ENCODE peak calls at places on chromosomes 5 and 9, in seven cellular contexts. B, J, S, R, Z, M and O are unnamed samples.

GRCh38 chr5:176846335-176847140 is 36.2 kb downstream of the UNC5A start:
- DNase-seq in B (no peak), J (no peak), S (peak; percentile 45), R (no peak), Z (no peak), M (peak; percentile 36), O (no peak)

GRCh38 chr9:101119206-101119819 is 90.8 kb downstream of the PLPPR1 start:
- DNase-seq in B (no peak), J (peak; percentile 28), S (peak; percentile 57), R (no peak), Z (peak; percentile 92), M (peak; percentile 42), O (peak; percentile 33)

GRCh38 chr5:44875661-44876250 is 67.0 kb downstream of the MRPS30 start:
- DNase-seq in B (peak; percentile 52), J (peak; percentile 98), S (peak; percentile 51), R (peak; percentile 55), Z (no peak), M (no peak), O (peak; percentile 78)

GRCh38 chr9:96175001-96175400 is 127.0 kb downstream of the HSD17B3 start:
- DNase-seq in B (no peak), J (no peak), S (peak; percentile 24), R (no peak), Z (no peak), M (no peak), O (no peak)

GRCh38 chr5:169429044-169429443 is 128.1 kb upstream of the SLIT3 start:
- DNase-seq in B (no peak), J (no peak), S (no peak), R (no peak), Z (no peak), M (no peak), O (no peak)

GRCh38 chr9:133979921-133980863 is 11.9 kb downstream of the VAV2 start:
- DNase-seq in B (no peak), J (no peak), S (no peak), R (no peak), Z (no peak), M (no peak), O (no peak)

GRCh38 chr5:17412760-17413671 is 85.0 kb upstream of the TAF11L2 start:
- DNase-seq in B (no peak), J (no peak), S (no peak), R (no peak), Z (no peak), M (peak; percentile 30), O (no peak)

GRCh38 chr5:89301572-89302025 is 418.6 kb upstream of the MEF2C start:
- DNase-seq in B (no peak), J (no peak), S (no peak), R (peak; percentile 88), Z (no peak), M (no peak), O (no peak)

GRCh38 chr9:33445389-33445881 is 2.0 kb downstream of the AQP3 start:
- DNase-seq in B (no peak), J (no peak), S (no peak), R (no peak), Z (no peak), M (no peak), O (no peak)

GRCh38 chr9:133269537-133270357 is 5.3 kb downstream of the ABO start:
- DNase-seq in B (no peak), J (no peak), S (no peak), R (no peak), Z (no peak), M (peak; percentile 73), O (no peak)

GRCh38 chr9:98521141-98521540 is 187.6 kb downstream of the GABBR2 start:
- DNase-seq in B (peak; percentile 92), J (no peak), S (no peak), R (no peak), Z (no peak), M (no peak), O (no peak)

GRCh38 chr5:178271726-178272479 is 39.3 kb upstream of the PHYKPL start:
- DNase-seq in B (no peak), J (no peak), S (no peak), R (no peak), Z (no peak), M (no peak), O (no peak)

GRCh38 chr5:7394889-7395431 is 978 bp upstream of the ADCY2 start:
- DNase-seq in B (no peak), J (no peak), S (no peak), R (no peak), Z (peak; percentile 82), M (no peak), O (no peak)

GRCh38 chr9:129619787-129620668 is 873 bp downstream of the C9orf50 start:
- DNase-seq in B (peak; percentile 34), J (no peak), S (no peak), R (no peak), Z (peak; percentile 69), M (peak; percentile 74), O (peak; percentile 49)

GRCh38 chr9:104300125-104300524 is 203.9 kb upstream of the OR13F1 start:
- DNase-seq in B (no peak), J (no peak), S (no peak), R (no peak), Z (no peak), M (no peak), O (no peak)

GRCh38 chr5:16819522-16820167 is 116.4 kb downstream of the MYO10 start:
- DNase-seq in B (peak; percentile 86), J (no peak), S (no peak), R (no peak), Z (no peak), M (no peak), O (no peak)

GRCh38 chr5:161305601-161306000 is 240.9 kb downstream of the GABRB2 start:
- DNase-seq in B (no peak), J (no peak), S (no peak), R (no peak), Z (no peak), M (no peak), O (no peak)

GRCh38 chr5:23525751-23526150 is 18.3 kb downstream of the PRDM9 start:
- DNase-seq in B (no peak), J (no peak), S (no peak), R (no peak), Z (no peak), M (no peak), O (no peak)

GRCh38 chr9:33164138-33164809 is 2.9 kb downstream of the B4GALT1 start:
- DNase-seq in B (no peak), J (no peak), S (no peak), R (no peak), Z (no peak), M (no peak), O (no peak)

GRCh38 chr5:53023969-53024368 is 34.8 kb downstream of the ITGA2 start:
- DNase-seq in B (peak; percentile 95), J (no peak), S (no peak), R (no peak), Z (no peak), M (no peak), O (no peak)

GRCh38 chr9:23571414-23572104 is 254.5 kb downstream of the ELAVL2 start:
- DNase-seq in B (no peak), J (no peak), S (no peak), R (no peak), Z (no peak), M (no peak), O (no peak)
- TF ChIP-seq CEBPB in B (no peak), J (no peak), S (no peak), R (no peak), Z (no peak), M (no peak), O (no peak)

DNA sequence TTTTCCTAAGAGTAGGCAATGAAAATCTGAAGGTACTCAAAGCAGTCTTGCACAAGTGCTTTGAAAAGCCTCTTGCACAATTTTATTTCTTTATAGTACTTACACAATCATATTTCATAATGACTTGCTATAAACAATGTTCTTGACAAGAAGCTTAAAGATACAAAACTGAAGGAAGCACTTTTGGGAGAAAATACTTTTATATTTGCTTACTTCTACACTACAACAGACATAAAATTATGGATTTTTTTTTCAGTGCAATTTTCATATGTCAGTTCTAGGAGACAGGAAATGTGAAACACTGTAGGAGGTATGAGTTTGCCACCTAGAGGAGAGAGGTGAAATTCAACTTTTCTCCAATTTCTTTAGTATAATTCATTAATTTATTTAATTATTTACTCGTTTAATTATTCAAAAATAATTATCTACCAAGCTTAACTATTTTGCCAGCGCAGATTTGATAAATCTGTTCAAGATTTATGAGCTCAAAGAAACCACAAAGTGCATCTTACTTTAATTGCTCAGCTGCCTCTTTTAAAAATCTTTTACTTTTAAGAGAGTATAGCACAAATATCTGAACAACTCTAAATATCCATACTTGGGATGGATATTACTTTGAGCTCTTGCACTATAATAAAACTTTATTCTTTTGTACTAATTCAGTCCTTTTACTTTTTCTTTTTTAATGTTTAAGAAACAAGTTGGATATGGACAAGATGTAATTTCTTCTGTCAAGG is 29.0 kb upstream of the CDKN2B start:
- DNase-seq in B (peak; percentile 47), J (peak; percentile 33), S (no peak), R (no peak), Z (no peak), M (no peak), O (no peak)
- TF ChIP-seq CEBPB in B (peak; percentile 87), J (no peak), S (peak; percentile 36), R (no peak), Z (no peak), M (no peak), O (no peak)

GRCh38 chr5:66443462-66444130 is 152.6 kb upstream of the MAST4 start:
- DNase-seq in B (no peak), J (no peak), S (no peak), R (no peak), Z (no peak), M (no peak), O (no peak)

GRCh38 chr5:66442951-66443445 is 153.2 kb upstream of the MAST4 start:
- DNase-seq in B (no peak), J (no peak), S (no peak), R (no peak), Z (no peak), M (no peak), O (no peak)

GRCh38 chr5:66436721-66437120 is 159.5 kb upstream of the MAST4 start:
- DNase-seq in B (no peak), J (peak; percentile 16), S (peak; percentile 6), R (no peak), Z (no peak), M (peak; percentile 18), O (no peak)

DNA sequence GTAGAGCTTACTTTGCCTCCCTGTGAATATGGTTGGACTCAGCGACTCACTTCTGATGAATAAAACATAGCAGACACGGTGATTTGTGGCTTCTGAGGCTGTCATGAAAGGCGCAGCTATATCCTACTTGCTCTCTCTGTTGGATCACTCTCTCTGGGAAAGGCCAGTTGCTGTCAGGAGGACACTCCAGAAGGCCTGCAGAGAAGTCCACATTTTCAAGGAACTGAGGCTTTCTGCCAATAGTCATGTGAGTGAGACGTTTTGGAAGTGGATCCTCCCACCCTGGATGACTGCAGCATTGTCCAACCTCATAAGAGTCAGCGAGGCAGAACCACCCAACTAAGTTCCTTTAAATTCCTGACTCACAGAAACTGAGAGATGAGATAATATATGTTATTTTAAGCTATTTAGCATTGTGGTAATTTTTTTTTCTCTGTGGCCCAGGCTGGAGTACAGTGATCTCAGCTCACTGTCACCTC is 156.0 kb upstream of the MAST4 start:
- DNase-seq in B (peak; percentile 4), J (no peak), S (no peak), R (no peak), Z (no peak), M (no peak), O (no peak)
- TF ChIP-seq CEBPB in B (no peak), J (no peak), S (no peak), R (peak; percentile 44), Z (no peak), M (no peak), O (no peak)

DNA sequence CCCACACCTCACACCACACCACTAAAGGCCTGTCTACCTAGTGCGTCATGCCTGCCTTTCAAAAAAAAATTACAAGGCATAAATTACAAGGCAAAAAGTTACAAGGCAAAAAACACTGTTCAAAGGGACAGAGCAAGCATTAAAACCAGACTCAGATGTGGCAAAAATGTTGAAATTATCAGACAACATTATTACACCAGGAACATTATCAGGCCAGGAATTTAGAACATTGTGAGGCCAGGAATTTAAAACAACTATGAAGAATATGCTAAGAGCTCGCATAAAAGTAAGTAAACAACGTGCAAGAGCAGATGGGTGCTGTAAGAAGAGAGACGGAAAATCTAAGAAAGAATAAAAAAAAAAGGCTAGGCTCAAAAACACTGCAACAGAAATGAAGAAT is 18.2 kb upstream of the MLANA start:
- DNase-seq in B (no peak), J (no peak), S (no peak), R (no peak), Z (no peak), M (no peak), O (no peak)
- TF ChIP-seq CEBPB in B (no peak), J (no peak), S (no peak), R (no peak), Z (no peak), M (no peak), O (no peak)